ENCODE peak calls at places on chromosomes 6 and 20, in five cellular contexts. L is H1, O is stomach, H is HL-60, E is upper lobe of left lung. D is an unnamed sample.

GRCh38 chr6:55276745-55277627 is 50.3 kb upstream of the GFRAL start:
- DNase-seq in H (peak), L (peak), E (no peak), O (no peak), D (peak)

GRCh38 chr20:38181971-38182370 is 16.9 kb upstream of the TGM2 start:
- DNase-seq in E (no peak), L (no peak), O (no peak), H (no peak), D (no peak)

GRCh38 chr20:36091561-36092423 is 62.7 kb upstream of the EPB41L1 start:
- DNase-seq in H (no peak), L (peak), E (no peak), O (no peak), D (no peak)

GRCh38 chr6:43980004-43980795 is 147.1 kb downstream of the MRPL14 start:
- DNase-seq in L (peak), E (no peak), O (no peak), H (no peak), D (no peak)

GRCh38 chr6:63663147-63663877 is 27.7 kb downstream of the PHF3 start:
- DNase-seq in O (no peak), L (no peak), H (no peak), E (no peak), D (no peak)

GRCh38 chr20:325889-326644 is 715 bp downstream of the SOX12 start:
- DNase-seq in O (peak), H (peak), L (peak), E (peak), D (no peak)

GRCh38 chr20:45611054-45611453 is 18.5 kb upstream of the WFDC10A start:
- DNase-seq in E (no peak), O (no peak), L (no peak), H (no peak), D (no peak)

GRCh38 chr6:27582928-27583725 is 110.2 kb upstream of the ZNF184 start:
- DNase-seq in E (peak), L (peak), O (no peak), H (no peak), D (peak)

GRCh38 chr6:336159-337114 is 44.1 kb downstream of the DUSP22 start:
- DNase-seq in E (no peak), L (no peak), O (no peak), H (no peak), D (no peak)

GRCh38 chr6:13397359-13398080 is 69.2 kb upstream of the TBC1D7 start:
- DNase-seq in H (no peak), O (no peak), E (no peak), L (no peak), D (no peak)

GRCh38 chr6:112988748-112989147 is 641.6 kb downstream of the RFPL4B start:
- DNase-seq in H (no peak), L (no peak), O (no peak), E (no peak), D (no peak)

GRCh38 chr6:167394820-167395219 is 69.9 kb downstream of the TTLL2 start:
- DNase-seq in H (no peak), L (no peak), O (no peak), E (no peak), D (no peak)

GRCh38 chr6:117441824-117442264 is 16.1 kb upstream of the ROS1 start:
- DNase-seq in O (no peak), L (no peak), E (no peak), H (peak), D (no peak)

GRCh38 chr6:100099189-100100074 is 105.4 kb upstream of the MCHR2 start:
- DNase-seq in O (no peak), L (no peak), H (no peak), E (no peak), D (no peak)

GRCh38 chr20:22180244-22180643 is 404.1 kb downstream of the FOXA2 start:
- DNase-seq in L (peak), E (no peak), O (no peak), H (no peak), D (no peak)

GRCh38 chr20:25622450-25623224 is 1.2 kb downstream of the NANP start:
- DNase-seq in H (peak), O (no peak), E (no peak), L (no peak), D (no peak)

GRCh38 chr6:29793036-29793356 is 34.6 kb upstream of the HLA-G start:
- DNase-seq in O (no peak), E (no peak), H (no peak), L (no peak), D (no peak)

GRCh38 chr20:59404749-59405148 is 104.3 kb downstream of the EDN3 start:
- DNase-seq in E (no peak), H (no peak), L (no peak), O (no peak), D (no peak)

GRCh38 chr6:158041370-158041769 is 59.7 kb downstream of the SYNJ2 start:
- DNase-seq in L (no peak), H (no peak), O (no peak), E (no peak), D (no peak)

GRCh38 chr6:158040804-158041347 is 59.2 kb downstream of the SYNJ2 start:
- DNase-seq in L (no peak), O (no peak), E (no peak), H (no peak), D (no peak)

GRCh38 chr6:158043008-158043407 is 61.3 kb downstream of the SYNJ2 start:
- DNase-seq in O (no peak), E (no peak), L (no peak), H (no peak), D (no peak)

GRCh38 chr6:158041788-158042187 is 60.1 kb downstream of the SYNJ2 start:
- DNase-seq in O (no peak), H (no peak), L (no peak), E (no peak), D (no peak)

GRCh38 chr6:158042245-158042798 is 60.7 kb downstream of the SYNJ2 start:
- DNase-seq in L (no peak), H (no peak), O (peak), E (peak), D (no peak)
- H3K27ac ChIP-seq in L (no peak), H (no peak), O (peak), E (no peak), D (peak)

GRCh38 chr6:160348552-160349441 is 619 bp downstream of the SLC22A3 start:
- DNase-seq in H (no peak), L (peak), E (peak), O (peak), D (no peak)
- TF ChIP-seq POLR2AphosphoS5 in H (no peak), L (no peak), E (no peak), O (no peak), D (no peak)

DNA sequence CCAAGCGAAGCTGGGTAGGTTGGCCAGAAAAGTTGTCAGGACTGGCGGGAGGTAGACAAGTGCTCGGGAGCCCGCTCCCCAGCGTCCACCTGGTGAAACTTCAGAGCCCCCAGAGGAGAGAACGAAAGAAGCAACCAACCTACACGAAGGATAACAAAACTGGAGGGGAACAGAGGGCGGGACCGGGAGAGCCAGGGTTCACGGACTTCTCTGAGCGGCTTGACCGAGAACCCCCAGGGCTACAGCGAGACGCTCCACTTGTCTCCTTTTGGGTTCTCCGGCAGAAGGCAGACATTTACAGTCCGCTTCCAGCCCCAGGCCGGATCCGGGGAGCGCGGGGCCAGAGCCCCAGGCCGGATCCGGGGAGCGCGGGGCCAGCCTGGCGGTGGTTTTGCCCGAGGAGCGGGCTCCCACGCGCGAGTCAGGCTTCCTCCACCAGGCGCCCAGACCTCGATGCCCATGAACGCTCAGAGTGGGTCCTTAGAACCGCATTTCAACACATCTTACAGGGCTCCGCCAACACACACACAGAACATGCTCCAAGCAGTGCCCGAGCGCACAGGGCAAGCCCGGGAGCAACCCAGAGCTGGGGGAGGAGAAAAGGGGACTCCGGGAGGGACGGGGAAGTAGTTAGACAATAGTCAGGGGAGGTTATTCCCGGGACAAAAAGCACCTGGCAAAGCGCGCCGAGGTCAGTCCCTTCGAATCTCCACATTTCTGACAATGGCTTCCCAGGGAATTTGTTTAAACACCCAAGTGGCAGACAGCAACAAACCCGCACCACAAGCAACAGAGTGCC is 1.1 kb downstream of the PTPRK start:
- DNase-seq in O (peak), L (peak), E (peak), H (no peak), D (no peak)
- H3K27ac ChIP-seq in O (peak), L (peak), E (peak), H (no peak), D (peak)

DNA sequence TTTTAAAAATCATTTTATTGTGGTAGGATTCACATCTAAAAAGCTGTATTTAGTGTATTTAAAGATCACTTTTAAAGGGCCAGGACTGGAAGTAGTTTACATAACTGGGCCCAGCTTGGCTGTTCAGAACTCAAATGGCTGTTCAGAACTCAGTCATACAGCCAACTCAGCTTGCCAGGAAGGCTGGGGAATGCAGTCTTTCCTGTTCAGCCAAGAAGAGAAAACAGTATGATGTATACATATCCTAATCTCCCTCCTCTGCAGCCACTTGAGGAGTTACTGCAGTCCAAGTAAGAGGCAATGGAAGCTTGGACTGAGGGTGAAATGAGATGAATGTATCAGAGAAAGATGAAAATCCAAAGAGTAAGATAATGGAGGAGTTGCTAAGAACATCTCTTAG is 24.6 kb downstream of the DSTN start:
- DNase-seq in L (no peak), O (peak), E (no peak), H (no peak), D (no peak)
- TF ChIP-seq POLR2AphosphoS5 in L (no peak), O (peak), E (peak), H (no peak), D (no peak)

GRCh38 chr20:48683467-48684175 is 144.2 kb downstream of the PREX1 start:
- DNase-seq in E (no peak), L (no peak), O (no peak), H (no peak), D (no peak)
- H3K27ac ChIP-seq in E (peak), L (no peak), O (peak), H (no peak), D (no peak)

DNA sequence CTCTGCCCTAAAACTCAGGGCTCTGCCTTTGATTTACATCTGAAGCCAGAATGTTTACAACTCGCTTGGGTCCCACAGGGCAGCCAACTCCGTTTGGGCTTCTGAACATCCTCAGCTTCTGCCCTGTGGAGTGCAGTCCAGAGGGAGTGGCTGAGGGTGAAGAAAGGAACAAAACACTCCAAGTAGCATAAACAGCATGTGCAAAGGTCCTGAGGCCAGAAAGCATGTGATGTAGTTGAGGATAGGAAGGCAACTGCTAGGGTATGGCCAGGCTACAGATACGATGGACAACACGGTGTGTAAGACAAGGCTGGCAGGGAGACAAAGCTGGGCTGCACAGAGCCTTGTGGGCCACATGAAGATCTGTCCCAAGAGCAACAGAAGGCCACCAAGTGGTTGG is 12.5 kb downstream of the JAG1 start:
- DNase-seq in O (no peak), H (no peak), L (no peak), E (no peak), D (no peak)
- TF ChIP-seq POLR2AphosphoS5 in O (no peak), H (no peak), L (no peak), E (no peak), D (no peak)

GRCh38 chr20:4038047-4038459 is 22.7 kb upstream of the RNF24 start:
- DNase-seq in H (peak), L (peak), E (peak), O (peak), D (no peak)

GRCh38 chr20:4040283-4041179 is 25.2 kb upstream of the RNF24 start:
- DNase-seq in L (peak), E (no peak), O (peak), H (no peak), D (no peak)

GRCh38 chr20:4041748-4042411 is 26.5 kb upstream of the RNF24 start:
- DNase-seq in L (peak), H (no peak), E (peak), O (peak), D (no peak)

GRCh38 chr20:4036351-4036750 is 21.0 kb upstream of the RNF24 start:
- DNase-seq in O (no peak), E (no peak), H (no peak), L (peak), D (no peak)

DNA sequence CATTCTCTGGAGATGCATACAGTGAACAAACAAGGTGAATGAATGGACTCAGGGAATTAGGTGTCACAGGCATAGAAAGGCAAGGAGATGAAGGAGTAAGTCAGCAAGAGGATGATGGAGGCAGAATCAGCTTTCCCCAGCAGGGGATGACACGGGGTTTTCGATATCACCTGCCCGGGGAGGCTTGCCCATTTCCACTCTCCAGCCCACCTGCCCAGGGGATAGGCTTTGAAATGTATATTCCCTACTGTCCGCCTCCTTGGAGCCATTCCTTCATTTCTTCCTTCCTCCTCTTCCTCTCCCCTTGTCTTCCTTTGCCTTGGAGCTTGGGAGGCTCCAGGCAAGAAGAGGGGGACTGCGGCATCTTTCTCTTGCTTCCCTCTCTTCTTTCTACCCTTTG is 23.3 kb upstream of the RNF24 start:
- DNase-seq in O (no peak), H (no peak), L (peak), E (no peak), D (no peak)
- H3K27ac ChIP-seq in O (peak), H (peak), L (no peak), E (no peak), D (no peak)

DNA sequence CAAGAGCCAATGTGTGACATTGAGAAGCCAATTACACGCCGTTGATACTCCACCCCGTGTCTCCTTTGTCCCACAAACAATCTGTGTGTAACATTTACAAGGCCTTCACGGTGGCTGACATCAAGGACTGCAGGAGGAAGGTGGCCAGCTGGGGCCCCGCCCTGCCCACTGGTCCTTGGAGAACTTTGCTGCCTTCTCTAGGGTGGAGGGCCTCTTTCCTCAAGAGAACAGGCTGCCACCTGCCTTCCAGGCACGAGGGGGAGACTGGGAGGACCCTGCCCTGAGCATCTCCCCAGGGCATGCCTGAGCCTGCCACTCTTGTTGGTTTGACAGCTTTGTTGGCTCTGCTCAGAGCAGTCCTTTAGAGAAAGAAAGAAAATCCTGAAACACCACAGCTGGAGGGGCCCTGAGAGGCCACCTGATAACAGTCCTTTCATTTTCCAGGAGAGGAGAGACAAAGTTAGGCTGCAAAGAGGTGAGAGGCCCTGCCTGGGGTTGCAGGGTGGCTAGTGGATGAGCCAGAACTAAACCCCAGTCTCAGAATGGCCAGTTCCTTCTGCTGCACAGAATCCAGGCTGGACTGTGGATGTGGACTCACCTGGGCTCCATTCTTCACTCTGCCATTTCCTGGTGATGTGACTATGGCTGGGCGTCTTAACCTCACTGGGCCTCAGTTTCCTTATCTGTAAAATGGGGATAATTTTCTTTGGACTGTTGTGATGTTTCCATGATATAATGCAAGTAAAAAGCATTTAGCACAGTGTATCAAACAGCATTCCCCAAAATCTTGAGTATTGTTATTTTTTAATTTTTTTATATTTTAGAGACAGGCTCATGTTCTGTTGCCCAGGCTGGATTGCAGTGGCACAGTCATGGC is 5.7 kb upstream of the IP6K3 start:
- DNase-seq in H (no peak), L (no peak), E (no peak), O (peak), D (no peak)
- TF ChIP-seq POLR2AphosphoS5 in H (no peak), L (no peak), E (no peak), O (no peak), D (no peak)

DNA sequence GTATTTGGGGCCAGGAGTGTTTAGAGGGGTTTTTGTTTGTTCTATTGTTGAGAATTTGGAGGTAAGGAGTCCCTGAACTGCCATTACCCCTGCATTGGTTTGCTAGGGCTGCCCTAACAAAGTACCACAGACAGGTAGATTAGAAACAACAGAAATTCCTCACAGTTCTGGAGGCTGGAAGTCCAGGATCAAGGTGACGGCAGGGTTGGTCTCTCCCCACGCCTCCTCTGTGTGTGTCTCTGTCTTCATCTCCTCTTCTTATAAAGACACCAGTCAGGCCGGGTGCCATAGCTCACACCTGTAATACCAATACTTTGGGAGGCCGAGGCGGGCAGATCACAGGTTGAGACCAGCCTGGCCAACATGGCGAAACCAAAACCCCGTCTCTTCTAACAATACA is 97.1 kb upstream of the FAM8A1 start:
- DNase-seq in E (no peak), O (no peak), L (no peak), H (no peak), D (no peak)
- H3K27ac ChIP-seq in E (no peak), O (no peak), L (no peak), H (no peak), D (no peak)

DNA sequence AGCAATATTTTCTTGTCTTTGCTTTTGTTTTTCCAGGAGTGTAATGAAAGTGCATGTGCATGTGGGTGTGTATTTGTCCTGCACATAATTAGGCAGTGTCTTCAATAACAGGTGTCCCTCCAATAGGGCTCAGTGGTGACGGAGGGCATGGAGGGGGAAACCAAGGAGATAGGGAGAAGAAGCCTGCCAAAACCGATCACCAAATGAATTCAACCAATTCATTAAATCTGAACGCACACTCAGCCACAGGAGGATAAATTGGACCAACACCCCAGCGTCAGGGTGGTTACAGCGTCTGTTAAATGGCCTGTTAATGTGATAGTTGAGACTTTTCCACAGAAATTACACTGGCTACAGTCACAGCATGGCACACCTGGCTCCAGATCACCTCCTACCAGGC is 527.6 kb downstream of the CD83 start:
- DNase-seq in H (no peak), O (no peak), E (no peak), L (no peak), D (no peak)
- TF ChIP-seq POLR2AphosphoS5 in H (no peak), O (no peak), E (no peak), L (no peak), D (no peak)

D was measured in Panc1.